ENCODE peak calls at places on chromosome 7, in seven cellular contexts. N is prostate gland; I is tibial nerve; C is gastrocnemius medialis; F is dorsolateral prefrontal cortex; U is effector memory CD4-positive, alpha-beta T cell; Y is CD8-positive, alpha-beta T cell. Q is an unnamed sample.

GRCh38 chr7:6012355-6013104 is 3.5 kb downstream of the AIMP2 start:
- DNase-seq in C (no peak), I (no peak), Y (no peak), U (no peak), N (no peak), F (no peak), Q (no peak)

GRCh38 chr7:81715984-81716588 is 53.8 kb downstream of the HGF start:
- DNase-seq in F (no peak), N (no peak), Y (no peak), I (no peak), C (no peak), U (no peak), Q (peak)

GRCh38 chr7:4714161-4714700 is 32.1 kb downstream of the FOXK1 start:
- DNase-seq in F (no peak), Y (no peak), C (no peak), U (no peak), I (no peak), N (no peak), Q (no peak)

GRCh38 chr7:85896531-85896930 is 709.7 kb upstream of the SEMA3D start:
- DNase-seq in Y (no peak), C (no peak), I (no peak), N (no peak), F (no peak), U (no peak), Q (no peak)

GRCh38 chr7:27739301-27739913 is 555 bp upstream of the TAX1BP1 start:
- DNase-seq in U (peak), I (no peak), Y (no peak), F (no peak), N (no peak), C (no peak), Q (no peak)

GRCh38 chr7:108246227-108246837 is 116.2 kb upstream of the LAMB4 start:
- DNase-seq in N (no peak), C (peak), U (no peak), I (no peak), F (no peak), Y (no peak), Q (peak)

GRCh38 chr7:23136216-23136615 is 30.6 kb downstream of the KLHL7 start:
- DNase-seq in U (no peak), Y (no peak), F (no peak), N (no peak), I (no peak), C (no peak), Q (no peak)

GRCh38 chr7:112014347-112014746 is 191.9 kb downstream of the DOCK4 start:
- DNase-seq in C (no peak), U (no peak), I (no peak), N (no peak), Y (no peak), F (no peak), Q (no peak)

GRCh38 chr7:27921081-27921836 is 181.3 kb downstream of the TAX1BP1 start:
- DNase-seq in Y (no peak), C (no peak), U (no peak), I (no peak), N (peak), F (no peak), Q (peak)

GRCh38 chr7:3277604-3278572 is 23.2 kb upstream of the SDK1 start:
- DNase-seq in I (no peak), Y (no peak), N (no peak), C (no peak), F (no peak), U (no peak), Q (no peak)

GRCh38 chr7:133697585-133697984 is 429.6 kb upstream of the LRGUK start:
- DNase-seq in U (no peak), F (no peak), C (no peak), I (no peak), N (no peak), Y (no peak), Q (no peak)

GRCh38 chr7:108248821-108249220 is 118.7 kb upstream of the LAMB4 start:
- DNase-seq in U (no peak), F (no peak), I (no peak), C (no peak), N (no peak), Y (no peak), Q (no peak)

GRCh38 chr7:24786941-24787340 is 29.7 kb upstream of the GSDME start:
- DNase-seq in Y (no peak), U (no peak), I (no peak), C (peak), N (no peak), F (no peak), Q (peak)

GRCh38 chr7:32217841-32218467 is 147.7 kb upstream of the PDE1C start:
- DNase-seq in U (no peak), C (no peak), N (no peak), F (no peak), I (no peak), Y (no peak), Q (no peak)

GRCh38 chr7:28580626-28581025 is 168.3 kb downstream of the CREB5 start:
- DNase-seq in F (no peak), U (no peak), C (no peak), N (no peak), Y (no peak), I (no peak), Q (no peak)

GRCh38 chr7:104552102-104552501 is 223.7 kb downstream of the LHFPL3 start:
- DNase-seq in Y (no peak), N (peak), U (no peak), I (peak), F (no peak), C (no peak), Q (peak)

GRCh38 chr7:70582921-70583895 is 548.7 kb upstream of the GALNT17 start:
- DNase-seq in C (no peak), N (no peak), Y (no peak), I (no peak), U (no peak), F (no peak), Q (peak)
- H3K27ac ChIP-seq in C (no peak), N (no peak), Y (no peak), I (peak), U (no peak), F (no peak), Q (peak)

GRCh38 chr7:140639366-140640053 is 1.1 kb downstream of the DENND2A start:
- DNase-seq in N (no peak), F (no peak), U (no peak), Y (no peak), C (peak), I (no peak), Q (peak)
- H3K4me3 ChIP-seq in N (peak), F (peak), U (peak), Y (peak), C (peak), I (peak), Q (peak)

DNA sequence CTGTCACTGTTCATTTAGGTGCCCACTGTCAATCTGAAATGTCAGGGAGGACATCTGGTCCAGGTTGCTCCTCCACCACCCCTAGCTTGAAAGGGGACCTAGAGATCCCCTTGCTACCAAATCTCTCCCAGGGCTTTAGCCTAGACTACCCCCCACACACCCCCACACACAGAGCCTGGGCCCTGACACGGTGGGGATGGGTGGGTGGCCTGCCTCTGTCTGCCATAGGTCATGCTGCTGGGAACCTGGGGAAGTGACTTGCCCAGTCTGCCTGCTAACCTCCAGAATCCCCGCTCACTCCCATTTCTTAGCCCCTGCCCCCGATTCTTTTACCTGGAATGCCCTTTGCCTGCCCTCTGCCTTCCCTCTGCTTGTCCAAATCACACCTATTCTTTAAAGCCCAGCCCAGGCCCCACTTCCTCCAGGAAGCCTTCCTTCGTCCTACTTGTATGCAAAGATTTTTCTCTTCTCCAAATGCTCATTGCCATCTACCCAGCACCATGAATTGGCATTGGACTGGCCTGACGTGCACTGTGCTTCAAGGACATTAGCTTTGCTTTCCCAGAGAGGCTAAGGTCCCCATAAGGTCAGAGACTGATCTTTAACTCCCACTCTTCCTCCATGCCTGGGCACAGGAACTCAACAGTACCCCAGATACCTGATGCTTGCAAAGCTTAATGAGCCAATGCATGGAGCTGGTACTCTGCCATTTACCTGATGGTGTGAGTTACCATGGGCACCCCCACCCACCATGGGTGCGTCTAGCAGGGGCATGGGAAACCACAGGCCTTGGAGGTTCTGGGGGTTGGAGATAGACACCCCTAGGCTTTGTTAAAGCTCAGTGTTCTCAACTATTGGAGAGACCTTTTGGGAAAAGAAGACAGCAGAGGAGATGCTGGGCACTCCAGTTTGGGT is 1.9 kb upstream of the SMARCD3 start:
- DNase-seq in U (no peak), Y (no peak), I (no peak), F (no peak), N (no peak), C (no peak), Q (no peak)
- H3K27ac ChIP-seq in U (no peak), Y (no peak), I (peak), F (peak), N (peak), C (peak), Q (no peak)

GRCh38 chr7:1457059-1457948 is 2.0 kb downstream of the MICALL2 start:
- DNase-seq in U (no peak), I (no peak), Y (no peak), F (no peak), C (no peak), N (no peak), Q (no peak)
- H3K4me3 ChIP-seq in U (no peak), I (peak), Y (no peak), F (peak), C (no peak), N (peak), Q (no peak)

DNA sequence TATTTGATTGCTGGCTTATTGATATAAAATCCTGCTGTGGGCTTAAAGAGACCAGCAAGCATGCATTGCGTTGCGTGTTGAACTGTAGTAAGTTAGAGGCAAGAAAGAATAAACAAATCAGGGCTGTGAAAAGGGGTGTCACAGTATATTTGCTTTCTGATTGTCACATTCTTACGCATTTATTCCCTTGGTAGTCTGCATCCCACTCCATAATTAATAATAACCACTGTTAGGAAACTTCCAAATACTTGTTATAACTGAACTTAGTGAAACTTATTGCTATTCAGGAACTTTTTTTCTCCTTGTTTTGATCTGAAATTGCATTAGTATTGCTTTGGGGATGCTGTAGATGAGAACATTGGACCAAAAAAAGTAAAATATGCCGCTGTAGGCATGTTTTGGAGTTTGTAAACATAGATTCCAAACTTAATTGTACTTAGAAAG is 1.7 kb downstream of the PPP1R9A start:
- DNase-seq in F (no peak), U (no peak), N (no peak), C (no peak), Y (no peak), I (no peak), Q (no peak)
- H3K27ac ChIP-seq in F (peak), U (no peak), N (peak), C (peak), Y (no peak), I (peak), Q (peak)

GRCh38 chr7:131111081-131111576 is 216.5 kb upstream of the MKLN1 start:
- DNase-seq in I (no peak), U (no peak), C (no peak), N (peak), F (no peak), Y (no peak), Q (no peak)
- H3K4me3 ChIP-seq in I (peak), U (peak), C (peak), N (peak), F (peak), Y (peak), Q (peak)

DNA sequence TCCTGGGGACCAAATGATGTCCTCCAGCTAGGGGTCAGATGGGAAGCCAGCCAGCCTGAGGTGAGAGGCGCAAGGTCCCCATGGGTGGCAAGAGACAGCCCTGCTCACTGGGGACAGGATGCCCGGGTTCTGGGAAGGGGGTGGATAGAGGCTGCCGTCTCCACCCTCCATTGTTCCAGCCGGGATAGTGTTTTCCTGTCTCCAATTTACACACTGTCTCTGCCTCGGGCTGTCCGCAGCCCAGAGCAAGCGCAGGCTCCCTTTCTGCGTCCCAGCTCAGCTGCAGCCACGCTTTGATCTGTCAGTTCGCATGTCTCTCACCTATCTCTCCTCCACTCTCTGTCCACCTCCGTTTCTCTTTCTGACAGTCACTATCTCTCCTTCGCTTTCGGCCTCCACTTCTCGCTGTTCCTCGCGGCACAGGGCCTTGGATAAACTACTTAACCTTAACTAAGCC is 2.1 kb downstream of the EPHB4 start:
- DNase-seq in I (no peak), F (no peak), N (peak), Y (no peak), C (no peak), U (no peak), Q (no peak)
- H3K27ac ChIP-seq in I (no peak), F (no peak), N (peak), Y (no peak), C (peak), U (no peak), Q (no peak)

DNA sequence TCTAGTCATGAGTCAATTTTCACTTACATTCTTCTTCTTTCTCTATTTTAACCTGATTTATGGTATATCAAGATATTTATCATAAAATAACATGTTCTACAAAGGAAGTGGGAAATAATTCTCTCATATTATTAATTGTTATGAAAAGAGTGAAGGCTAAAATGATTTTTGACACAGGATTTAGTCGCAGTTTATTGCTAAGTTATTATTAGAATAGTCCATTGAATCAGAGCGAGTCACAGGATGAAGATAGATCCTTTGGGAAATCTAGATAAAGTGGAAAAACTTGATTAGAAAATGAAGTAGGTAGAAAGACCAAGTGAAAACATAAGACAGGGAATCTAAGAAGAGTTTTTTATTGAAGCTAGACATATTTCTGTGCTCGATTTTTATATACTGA is 184.3 kb upstream of the DGKB start:
- DNase-seq in Y (no peak), C (no peak), F (no peak), I (no peak), U (no peak), N (no peak), Q (no peak)
- H3K4me3 ChIP-seq in Y (no peak), C (no peak), F (no peak), I (no peak), U (no peak), N (no peak), Q (no peak)

GRCh38 chr7:130290745-130291144 is 2.2 kb upstream of the CPA4 start:
- DNase-seq in N (no peak), Y (no peak), I (no peak), U (no peak), F (no peak), C (no peak), Q (no peak)

GRCh38 chr7:130293521-130293920 is 560 bp downstream of the CPA4 start:
- DNase-seq in C (no peak), U (no peak), F (no peak), N (no peak), I (no peak), Y (no peak), Q (no peak)

GRCh38 chr7:130289478-130289877 is 3.5 kb upstream of the CPA4 start:
- DNase-seq in I (no peak), F (no peak), U (no peak), Y (no peak), N (no peak), C (no peak), Q (no peak)

GRCh38 chr7:130294314-130294713 is 1.4 kb downstream of the CPA4 start:
- DNase-seq in U (no peak), N (no peak), F (no peak), C (no peak), I (no peak), Y (no peak), Q (peak)

DNA sequence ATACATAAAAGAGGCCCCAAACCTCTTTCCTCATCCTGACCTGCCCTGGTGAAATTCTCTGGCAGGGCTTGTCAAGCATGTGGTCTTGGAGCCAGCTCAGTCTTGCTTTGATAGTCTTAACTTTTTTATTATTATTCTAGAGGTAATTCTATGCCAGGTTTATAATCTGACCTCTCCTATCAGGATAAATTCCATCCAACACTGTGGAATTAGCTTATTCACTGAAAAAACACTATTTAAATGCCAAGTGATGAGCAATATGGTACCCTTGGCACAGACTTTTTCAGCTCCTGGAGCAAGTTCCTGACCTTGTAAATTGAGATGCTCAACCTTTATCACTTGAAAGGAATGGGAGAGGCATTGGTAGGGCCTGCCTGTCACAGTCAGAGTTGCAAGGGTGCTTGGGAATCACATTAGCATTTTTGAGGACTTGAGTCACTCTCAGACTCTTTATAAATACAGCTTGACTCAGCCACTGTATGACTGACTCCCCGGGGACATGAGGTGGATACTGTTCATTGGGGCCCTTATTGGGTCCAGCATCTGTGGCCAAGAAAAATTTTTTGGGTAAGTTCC is at the start of gene CPA4:
- DNase-seq in N (no peak), U (no peak), I (no peak), F (no peak), C (peak), Y (no peak), Q (peak)
- H3K27ac ChIP-seq in N (no peak), U (no peak), I (peak), F (no peak), C (no peak), Y (no peak), Q (no peak)